ENCODE peak calls at places on chromosomes 6 and 20, in six cellular contexts. M is CD8-positive, alpha-beta T cell; A is HFF-Myc; C is heart right ventricle; Q is bronchial epithelial cell; G is HCT116. K is an unnamed sample.
A peak's percentile ranks its signal among the peaks of the same experiment; 100 is the strongest.

GRCh38 chr6:130744601-130745382 is 82.4 kb upstream of the SMLR1 start:
- DNase-seq in Q (no peak), G (no peak), C (no peak), A (no peak), M (no peak), K (no peak)

GRCh38 chr6:145147559-145147958 is 587.8 kb downstream of the EPM2A start:
- DNase-seq in G (no peak), Q (peak; percentile 80), M (no peak), C (no peak), A (no peak), K (no peak)

GRCh38 chr20:5401277-5401676 is 84.5 kb upstream of the PROKR2 start:
- DNase-seq in G (no peak), C (no peak), Q (no peak), M (no peak), A (no peak), K (no peak)

GRCh38 chr6:46042355-46042999 is 26.8 kb upstream of the CLIC5 start:
- DNase-seq in Q (peak; percentile 59), C (peak; percentile 36), M (no peak), A (peak; percentile 32), G (peak; percentile 58), K (peak; percentile 10)

GRCh38 chr20:24950836-24951525 is 1.9 kb downstream of the CST7 start:
- DNase-seq in M (no peak), A (no peak), C (no peak), Q (no peak), G (no peak), K (no peak)

GRCh38 chr20:56995635-56996075 is 270.8 kb downstream of the BMP7 start:
- DNase-seq in A (no peak), G (peak; percentile 29), C (no peak), Q (no peak), M (no peak), K (no peak)

GRCh38 chr6:143531720-143532504 is 20.4 kb upstream of the FUCA2 start:
- DNase-seq in M (no peak), A (no peak), C (no peak), G (no peak), Q (no peak), K (no peak)

GRCh38 chr6:79947191-79948173 is at the start of gene ELOVL4:
- DNase-seq in M (no peak), Q (peak; percentile 76), C (peak; percentile 43), G (no peak), A (no peak), K (no peak)

GRCh38 chr20:19823971-19824370 is 65.9 kb downstream of the RIN2 start:
- DNase-seq in G (no peak), A (no peak), C (peak; percentile 66), M (no peak), Q (peak; percentile 17), K (no peak)

GRCh38 chr6:47235964-47236760 is 73.5 kb downstream of the TNFRSF21 start:
- DNase-seq in Q (no peak), G (no peak), A (no peak), M (no peak), C (peak; percentile 25), K (no peak)

GRCh38 chr6:64326939-64327338 is 691.3 kb downstream of the PHF3 start:
- DNase-seq in G (no peak), Q (no peak), M (no peak), C (no peak), A (no peak), K (no peak)

GRCh38 chr6:30463651-30464618 is 25.4 kb upstream of the HLA-E start:
- DNase-seq in M (peak; percentile 34), A (no peak), G (no peak), Q (no peak), C (no peak), K (no peak)

GRCh38 chr6:140401666-140402255 is 1027.3 kb upstream of the CITED2 start:
- DNase-seq in A (no peak), M (no peak), G (no peak), Q (peak; percentile 28), C (no peak), K (no peak)

GRCh38 chr20:55678126-55678525 is 327.2 kb downstream of the CBLN4 start:
- DNase-seq in G (no peak), C (no peak), M (no peak), A (no peak), Q (no peak), K (no peak)

GRCh38 chr6:151885234-151885633 is 77.8 kb downstream of the ESR1 start:
- DNase-seq in Q (peak; percentile 29), A (no peak), M (no peak), C (no peak), G (no peak), K (no peak)

GRCh38 chr6:75934643-75935472 is 137.6 kb downstream of the IMPG1 start:
- DNase-seq in G (peak; percentile 48), Q (peak; percentile 70), A (peak; percentile 65), M (no peak), C (peak; percentile 43), K (peak; percentile 13)

GRCh38 chr6:136551103-136551502 is 881 bp upstream of the MAP7 start:
- DNase-seq in A (no peak), Q (no peak), G (no peak), C (no peak), M (no peak), K (no peak)

GRCh38 chr6:136123464-136123863 is 126.6 kb downstream of the MTFR2 start:
- DNase-seq in G (no peak), M (no peak), A (no peak), C (no peak), Q (peak; percentile 85), K (no peak)

GRCh38 chr6:139433647-139434419 is 59.4 kb upstream of the CITED2 start:
- DNase-seq in Q (peak; percentile 77), A (no peak), M (no peak), G (no peak), C (no peak), K (no peak)

GRCh38 chr6:54737247-54737646 is 109.3 kb upstream of the FAM83B start:
- DNase-seq in G (no peak), Q (no peak), A (no peak), C (no peak), M (no peak), K (no peak)

GRCh38 chr6:90403489-90404381 is 107.1 kb upstream of the BACH2 start:
- DNase-seq in C (no peak), G (no peak), Q (peak; percentile 53), M (no peak), A (peak; percentile 35), K (no peak)

GRCh38 chr6:145887969-145888368 is 73.4 kb upstream of the FBXO30 start:
- DNase-seq in G (no peak), M (peak; percentile 2), C (peak; percentile 20), A (no peak), Q (peak; percentile 8), K (no peak)

GRCh38 chr6:166511316-166511715 is 75.2 kb downstream of the RAMACL start:
- DNase-seq in Q (no peak), A (no peak), M (no peak), C (no peak), G (no peak), K (no peak)

GRCh38 chr6:130063806-130064205 is 45.4 kb downstream of the L3MBTL3 start:
- DNase-seq in A (no peak), C (no peak), Q (no peak), G (no peak), M (no peak), K (no peak)

GRCh38 chr6:155939253-155939652 is 483.6 kb upstream of the NOX3 start:
- DNase-seq in Q (no peak), A (no peak), M (no peak), C (no peak), G (no peak), K (no peak)

GRCh38 chr6:56949925-56950495 is 4.9 kb upstream of the BEND6 start:
- DNase-seq in A (no peak), M (no peak), Q (no peak), G (no peak), C (no peak), K (no peak)

GRCh38 chr6:161584051-161584450 is 310.2 kb upstream of the AGPAT4 start:
- DNase-seq in A (no peak), Q (peak; percentile 29), G (no peak), M (no peak), C (no peak), K (no peak)

GRCh38 chr6:48080227-48081009 is 30.6 kb downstream of the PTCHD4 start:
- DNase-seq in Q (peak; percentile 80), A (no peak), C (no peak), M (no peak), G (no peak), K (no peak)

GRCh38 chr20:9228774-9229450 is 160.0 kb downstream of the PLCB4 start:
- DNase-seq in G (no peak), C (peak; percentile 33), A (no peak), Q (no peak), M (no peak), K (no peak)

GRCh38 chr20:46324960-46325703 is 16.8 kb upstream of the CDH22 start:
- DNase-seq in C (no peak), Q (peak; percentile 35), M (no peak), G (no peak), A (no peak), K (no peak)
- TF ChIP-seq CTCF in C (no peak), Q (peak; percentile 49), M (no peak), G (peak; percentile 43), A (peak; percentile 34), K (peak; percentile 42)

DNA sequence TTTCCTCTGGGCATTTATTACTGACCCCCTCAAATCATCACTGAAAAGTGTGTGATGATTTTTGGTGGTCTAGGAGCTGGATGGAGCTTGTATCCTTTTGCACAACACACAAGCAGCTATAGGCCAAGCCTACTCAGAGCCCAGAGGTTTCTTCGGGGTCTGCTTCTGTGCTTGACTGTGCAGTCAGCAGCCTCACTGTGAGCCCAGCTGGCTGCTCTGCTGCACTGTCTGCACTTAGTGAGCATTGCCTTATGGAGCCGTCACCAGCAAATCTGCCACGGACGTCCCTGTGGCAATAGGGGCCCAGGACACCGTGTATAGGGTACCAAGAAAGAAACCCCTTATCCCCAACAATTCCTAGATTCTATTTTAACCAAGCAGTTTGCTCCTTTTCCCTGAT is 38.6 kb upstream of the GMPR start:
- DNase-seq in Q (no peak), G (no peak), M (no peak), A (no peak), C (no peak), K (no peak)
- H3K4me3 ChIP-seq in Q (no peak overlapping the region), G (no peak overlapping the region), M (no peak overlapping the region), A (no peak overlapping the region), C (no peak overlapping the region), K (no peak overlapping the region)

DNA sequence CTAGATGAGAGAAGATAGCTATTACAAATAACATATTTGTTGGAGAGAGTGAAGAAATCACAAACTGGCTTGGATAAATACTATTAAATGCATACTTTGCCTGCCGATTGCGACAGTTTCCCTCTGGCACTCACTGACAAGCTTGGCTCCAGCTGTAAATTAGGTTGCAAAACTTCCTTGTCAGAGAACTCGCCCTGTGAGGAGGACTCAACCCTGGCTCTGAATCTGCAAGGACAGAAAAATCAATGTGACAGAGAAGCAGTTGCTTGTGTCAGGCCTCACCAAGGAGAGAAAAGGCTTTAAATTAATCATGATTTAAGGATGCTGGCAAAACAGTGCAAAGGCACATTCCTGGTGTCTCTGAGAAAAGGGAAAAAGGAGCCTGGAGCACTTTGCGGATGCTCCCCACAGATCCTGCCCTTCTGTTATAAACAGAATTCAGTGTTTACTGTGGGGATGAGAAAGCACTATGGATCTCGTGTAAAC is 423.6 kb upstream of the MARCKS start:
- DNase-seq in C (no peak), G (no peak), M (no peak), A (no peak), Q (peak; percentile 80), K (no peak)
- TF ChIP-seq CTCF in C (no peak), G (no peak), M (no peak), A (no peak), Q (no peak), K (no peak)

DNA sequence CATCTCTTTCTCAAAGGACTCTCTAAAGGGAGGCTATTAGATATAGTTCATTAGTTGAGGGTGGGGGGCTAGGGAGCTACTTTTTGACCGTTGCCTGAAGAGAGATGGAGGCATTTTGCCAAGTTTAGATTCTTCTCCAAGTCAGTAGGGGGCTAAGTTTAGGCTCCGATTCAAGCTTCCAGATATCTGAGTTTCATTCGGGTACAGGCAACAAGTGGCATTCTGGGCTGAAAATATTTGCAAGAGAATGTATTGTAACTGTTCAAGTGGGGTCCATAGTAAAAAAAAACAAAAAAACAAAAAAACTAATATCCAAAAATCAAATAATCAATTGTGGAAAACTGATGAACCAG is 43.4 kb upstream of the PIM1 start:
- DNase-seq in M (no peak), C (no peak), A (no peak), Q (no peak), G (no peak), K (no peak)
- H3K4me3 ChIP-seq in M (no peak overlapping the region), C (no peak overlapping the region), A (no peak overlapping the region), Q (no peak overlapping the region), G (no peak overlapping the region), K (no peak overlapping the region)

K was measured in GM12864.